ENCODE peak calls at places on chromosomes 4 and X, in six cellular contexts. Y is lung, A is nephron progenitor cell, E is activated B cell treated with CpG ODN at 0.5 μM for 24 hours, H is astrocyte, T is HepG2. D is an unnamed sample.

GRCh38 chrX:22122510-22122909 is 90.4 kb downstream of the PHEX start:
- DNase-seq in Y (no peak), A (no peak), E (no peak), H (peak; percentile 75), T (no peak), D (no peak)

GRCh38 chr4:76755756-76756155 is 142.2 kb downstream of the SOWAHB start:
- DNase-seq in Y (no peak), A (no peak), E (no peak), H (peak; percentile 51), T (no peak), D (no peak)

GRCh38 chr4:145808021-145808650 is 128.2 kb downstream of the C4orf51 start:
- DNase-seq in Y (no peak), A (no peak), E (no peak), H (peak; percentile 96), T (peak; percentile 85), D (no peak)

GRCh38 chrX:149648932-149649331 is 17.3 kb upstream of the TMEM185A start:
- DNase-seq in Y (no peak), A (no peak), E (no peak), H (no peak), T (no peak), D (no peak)

GRCh38 chrX:152600853-152601635 is 36.7 kb upstream of the GABRQ start:
- DNase-seq in Y (no peak), A (peak; percentile 5), E (no peak), H (peak; percentile 3), T (no peak), D (no peak)

GRCh38 chr4:128955751-128956150 is 137.6 kb downstream of the SCLT1 start:
- DNase-seq in Y (no peak), A (no peak), E (no peak), H (no peak), T (no peak), D (no peak)

GRCh38 chrX:45903781-45904201 is 641.4 kb downstream of the ZNF674 start:
- DNase-seq in Y (no peak), A (no peak), E (no peak), H (no peak), T (no peak), D (no peak)

GRCh38 chrX:39772057-39772832 is 325.5 kb downstream of the BCOR start:
- DNase-seq in Y (no peak), A (peak; percentile 31), E (no peak), H (peak; percentile 63), T (peak; percentile 81), D (peak; percentile 4)

DNA sequence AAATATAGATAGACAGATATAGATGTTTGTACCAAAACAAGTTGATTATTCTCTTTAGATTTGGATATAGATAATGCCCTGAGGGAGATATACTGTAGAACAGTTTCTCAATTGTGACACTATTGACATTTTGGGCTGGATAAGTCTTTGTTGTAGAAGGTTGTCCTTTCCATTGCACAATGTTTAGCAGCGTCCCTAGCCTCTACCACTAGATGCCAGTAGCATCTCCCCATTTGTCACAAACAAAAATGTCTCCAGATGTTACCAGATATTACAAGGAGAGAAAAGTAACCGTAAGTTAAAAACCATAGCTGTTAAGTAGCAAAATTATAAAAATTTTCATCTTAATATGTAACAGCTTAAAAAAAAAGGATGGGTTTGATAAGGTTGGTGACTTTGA is 2595.3 kb downstream of the ARAP2 start:
- DNase-seq in Y (no peak), A (no peak), E (no peak), H (peak; percentile 1), T (no peak), D (no peak)
- TF ChIP-seq CTCF in Y (no peak), A (peak; percentile 16), E (no peak), H (peak; percentile 52), T (no peak), D (peak; percentile 57)

GRCh38 chr4:13103382-13104015 is 380.6 kb downstream of the RAB28 start:
- DNase-seq in Y (no peak), A (no peak), E (no peak), H (no peak), T (no peak), D (no peak)
- TF ChIP-seq CTCF in Y (no peak), A (no peak), E (no peak), H (no peak), T (no peak), D (no peak)

GRCh38 chr4:98601719-98602118 is 56.7 kb downstream of the TSPAN5 start:
- DNase-seq in Y (no peak), A (no peak), E (no peak), H (peak; percentile 42), T (no peak), D (no peak)
- TF ChIP-seq CTCF in Y (no peak), A (no peak), E (no peak), H (peak; percentile 3), T (no peak), D (no peak)

GRCh38 chr4:81919810-81920209 is 448.1 kb upstream of the RASGEF1B start:
- DNase-seq in Y (no peak), A (no peak), E (no peak), H (no peak), T (no peak), D (no peak)

GRCh38 chr4:81915430-81915829 is 443.7 kb upstream of the RASGEF1B start:
- DNase-seq in Y (no peak), A (no peak), E (no peak), H (no peak), T (no peak), D (no peak)

GRCh38 chr4:81921757-81922159 is 450.1 kb upstream of the RASGEF1B start:
- DNase-seq in Y (no peak), A (no peak), E (no peak), H (no peak), T (no peak), D (no peak)

GRCh38 chr4:81922271-81922775 is 450.6 kb upstream of the RASGEF1B start:
- DNase-seq in Y (no peak), A (no peak), E (no peak), H (no peak), T (no peak), D (no peak)

GRCh38 chr4:81919238-81919637 is 447.5 kb upstream of the RASGEF1B start:
- DNase-seq in Y (no peak), A (no peak), E (no peak), H (no peak), T (peak; percentile 21), D (no peak)
- TF ChIP-seq CTCF in Y (no peak), A (peak; percentile 47), E (no peak), H (no peak), T (peak; percentile 29), D (peak; percentile 54)

DNA sequence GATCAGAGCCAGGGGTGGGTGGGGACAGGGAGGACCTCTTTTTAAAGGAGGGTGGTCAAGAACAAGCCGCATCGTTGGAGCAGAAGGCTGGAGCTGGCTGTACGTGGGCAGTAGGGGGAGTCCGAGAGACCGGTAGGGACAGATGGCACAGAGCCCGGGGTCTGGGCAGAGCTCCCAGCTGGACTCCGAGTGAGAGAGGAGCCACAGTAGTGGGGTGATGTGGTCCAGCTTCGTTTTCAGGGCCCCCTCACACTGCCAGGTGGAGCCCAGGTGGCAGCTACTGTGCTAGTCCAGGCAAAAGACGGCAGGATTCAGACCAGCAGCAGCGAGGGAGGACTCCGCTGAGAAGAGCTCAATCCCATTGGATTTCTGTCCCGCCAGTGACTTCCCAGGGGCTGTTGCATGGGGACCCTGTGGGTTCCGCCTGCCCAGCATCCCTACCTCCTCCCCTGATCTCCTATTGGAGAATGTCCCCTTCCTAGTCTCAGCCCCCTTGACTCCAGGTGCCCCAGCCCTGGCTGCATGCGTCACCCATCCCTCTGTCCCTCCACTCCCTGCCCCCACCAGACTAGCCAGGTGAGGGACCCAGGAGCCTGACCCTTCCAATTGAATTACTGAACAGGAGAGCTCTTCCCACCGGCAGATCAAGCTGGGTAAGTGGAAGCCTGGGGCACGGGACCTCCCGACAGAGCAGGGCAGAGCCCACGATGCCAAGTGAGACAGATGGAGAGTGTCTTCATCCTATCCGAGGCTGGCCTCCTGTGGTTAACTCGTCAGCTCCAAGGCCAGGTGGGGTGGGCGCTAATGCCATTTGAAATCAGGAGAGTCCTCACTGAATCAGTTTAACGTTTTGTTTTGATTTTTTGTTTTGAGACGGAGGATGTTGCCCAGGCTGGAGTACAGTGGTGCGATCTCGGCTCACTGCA is 2.9 kb downstream of the ARHGAP4 start:
- DNase-seq in Y (peak; percentile 75), A (no peak), E (no peak), H (peak; percentile 45), T (no peak), D (no peak)
- TF ChIP-seq CTCF in Y (no peak), A (no peak), E (no peak), H (peak; percentile 19), T (peak; percentile 64), D (peak; percentile 30)

GRCh38 chr4:10403633-10404445 is 53.4 kb downstream of the ZNF518B start:
- DNase-seq in Y (no peak), A (no peak), E (no peak), H (peak; percentile 2), T (peak; percentile 29), D (peak; percentile 12)
- TF ChIP-seq CTCF in Y (peak; percentile 18), A (peak; percentile 40), E (no peak), H (peak; percentile 38), T (peak; percentile 61), D (peak; percentile 70)

DNA sequence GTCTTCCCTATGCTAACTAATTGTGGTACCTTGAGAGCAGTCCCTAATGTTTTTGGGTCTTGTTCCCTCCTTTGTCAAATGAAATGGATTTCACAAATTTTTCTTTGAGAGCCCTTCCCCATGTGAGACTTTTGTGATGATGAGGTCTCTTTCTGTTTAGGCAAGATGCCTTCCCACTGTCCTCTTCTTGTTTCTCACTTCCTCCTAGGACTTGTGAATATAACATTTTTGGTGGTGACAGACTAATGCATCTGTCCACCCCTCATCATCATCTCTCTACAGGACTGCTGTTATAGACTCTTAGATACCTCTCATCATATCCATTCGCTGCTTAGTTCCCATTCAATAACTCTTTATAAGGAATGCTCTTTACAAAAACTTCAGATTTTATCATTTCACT is 8.7 kb upstream of the ANK2 start:
- DNase-seq in Y (no peak), A (no peak), E (no peak), H (no peak), T (no peak), D (no peak)
- TF ChIP-seq CTCF in Y (no peak), A (no peak), E (no peak), H (no peak), T (no peak), D (no peak)

GRCh38 chr4:17347445-17347844 is 164.4 kb downstream of the QDPR start:
- DNase-seq in Y (no peak), A (peak; percentile 16), E (no peak), H (no peak), T (peak; percentile 39), D (peak; percentile 14)
- TF ChIP-seq CTCF in Y (no peak), A (peak; percentile 50), E (no peak), H (peak; percentile 39), T (peak; percentile 76), D (peak; percentile 60)

D was measured in neural crest cell.